ENCODE peak calls at places on chromosome 7, in seven cellular contexts. P is endodermal cell; O is HFF-Myc; K is naive thymus-derived CD4-positive, alpha-beta T cell; N is psoas muscle; R is uterus; Z is CD8-positive, alpha-beta memory T cell. B is an unnamed sample.
A peak's percentile ranks its signal among the peaks of the same experiment; 100 is the strongest.

GRCh38 chr7:69091476-69091875 is 506.8 kb upstream of the AUTS2 start:
- DNase-seq in K (no peak), N (no peak), P (no peak), R (no peak), O (no peak), Z (no peak), B (no peak)

GRCh38 chr7:98464558-98464940 is 63.7 kb upstream of the BAIAP2L1 start:
- DNase-seq in Z (no peak), O (no peak), K (no peak), N (no peak), P (no peak), R (no peak), B (no peak)

GRCh38 chr7:22481726-22482125 is 18.3 kb downstream of the STEAP1B start:
- DNase-seq in R (no peak), O (peak; percentile 25), N (no peak), Z (no peak), P (no peak), K (no peak), B (no peak)

GRCh38 chr7:155007947-155008346 is 5.0 kb upstream of the PAXIP1 start:
- DNase-seq in K (peak; percentile 30), P (peak; percentile 81), O (no peak), N (no peak), Z (no peak), R (no peak), B (no peak)

GRCh38 chr7:98423043-98423442 is 22.2 kb upstream of the BAIAP2L1 start:
- DNase-seq in K (no peak), P (no peak), O (no peak), R (no peak), Z (no peak), N (no peak), B (peak; percentile 10)

GRCh38 chr7:98571986-98572385 is 45.1 kb upstream of the NPTX2 start:
- DNase-seq in Z (no peak), P (no peak), O (no peak), N (no peak), R (no peak), K (no peak), B (no peak)

GRCh38 chr7:148622887-148623585 is 32.5 kb downstream of the C7orf33 start:
- DNase-seq in Z (no peak), K (no peak), P (no peak), N (no peak), O (no peak), R (no peak), B (no peak)

GRCh38 chr7:41567350-41568114 is 135.4 kb downstream of the INHBA start:
- DNase-seq in K (no peak), P (no peak), Z (no peak), N (no peak), O (no peak), R (no peak), B (peak; percentile 30)

GRCh38 chr7:125098377-125098970 is 168.8 kb upstream of the POT1 start:
- DNase-seq in P (no peak), N (no peak), O (no peak), Z (no peak), K (no peak), R (no peak), B (no peak)

GRCh38 chr7:108479751-108480150 is 23.5 kb upstream of the NRCAM start:
- DNase-seq in P (no peak), O (no peak), K (no peak), Z (no peak), N (no peak), R (no peak), B (no peak)

GRCh38 chr7:156527458-156527890 is 113.1 kb upstream of the RNF32 start:
- DNase-seq in O (no peak), K (no peak), R (no peak), N (no peak), Z (no peak), P (no peak), B (no peak)

GRCh38 chr7:127081539-127081938 is 171.2 kb downstream of the GRM8 start:
- DNase-seq in P (no peak), Z (no peak), R (no peak), N (no peak), K (no peak), O (no peak), B (no peak)

GRCh38 chr7:1950623-1951523 is 280.8 kb downstream of the ELFN1 start:
- DNase-seq in Z (no peak), P (no peak), O (no peak), R (no peak), N (peak; percentile 59), K (no peak), B (no peak)

GRCh38 chr7:103065666-103066065 is 8.9 kb downstream of the FBXL13 start:
- DNase-seq in R (no peak), K (peak; percentile 11), Z (peak; percentile 9), N (peak; percentile 30), O (peak; percentile 14), P (peak; percentile 74), B (peak; percentile 28)

GRCh38 chr7:43201912-43202311 is 89.5 kb downstream of the HECW1 start:
- DNase-seq in Z (no peak), P (peak; percentile 3), R (no peak), O (no peak), N (no peak), K (no peak), B (no peak)

GRCh38 chr7:38465946-38466345 is 165.2 kb downstream of the AMPH start:
- DNase-seq in R (no peak), O (no peak), P (no peak), Z (no peak), K (no peak), N (no peak), B (no peak)

GRCh38 chr7:140263277-140263676 is 86.5 kb upstream of the KDM7A start:
- DNase-seq in O (no peak), Z (no peak), K (peak; percentile 73), R (no peak), N (no peak), P (no peak), B (no peak)

GRCh38 chr7:849145-849544 is 16.9 kb downstream of the SUN1 start:
- DNase-seq in R (no peak), Z (no peak), K (no peak), P (no peak), N (no peak), O (no peak), B (no peak)

GRCh38 chr7:15057272-15057671 is 154.7 kb upstream of the DGKB start:
- DNase-seq in R (no peak), O (no peak), N (no peak), K (no peak), P (no peak), Z (no peak), B (no peak)

DNA sequence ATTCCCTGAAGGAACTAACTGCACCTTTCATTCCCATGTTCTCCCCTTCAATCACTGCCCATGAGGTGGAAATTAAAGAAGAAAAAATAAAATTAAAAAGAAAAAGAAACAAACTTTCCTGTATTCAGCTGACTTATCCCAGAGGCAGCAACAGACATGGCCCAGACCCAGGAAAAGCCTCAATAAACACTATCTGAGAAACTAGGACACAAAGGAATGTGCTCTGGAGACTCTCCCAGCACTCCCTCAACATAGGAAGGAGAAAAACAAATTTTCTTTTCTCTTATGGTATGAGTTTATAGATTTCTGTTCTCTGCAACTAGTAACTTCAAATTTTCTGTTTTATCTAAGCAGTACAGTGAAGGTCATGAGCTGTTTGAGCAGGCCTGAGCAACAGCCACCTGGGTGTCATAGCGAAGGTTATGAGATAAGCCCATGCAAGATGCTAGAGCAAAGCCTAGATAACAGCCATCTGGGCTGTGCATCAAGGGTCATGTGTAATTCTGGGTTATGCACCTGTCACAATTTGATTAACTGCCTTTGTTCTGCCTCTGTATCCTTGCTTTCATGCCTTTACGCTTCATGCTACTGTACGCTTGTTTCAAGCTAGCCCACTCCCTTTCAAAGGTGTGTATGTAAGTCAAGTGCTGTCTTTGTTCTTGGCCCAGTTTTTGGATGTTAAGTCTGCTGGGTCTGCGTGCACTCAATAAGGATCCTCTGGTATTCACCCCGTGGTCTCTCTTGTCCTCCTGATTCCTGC is 11.0 kb upstream of the OR6B1 start:
- DNase-seq in Z (no peak), P (no peak), O (no peak), R (no peak), N (no peak), K (no peak), B (no peak)
- H3K4me3 ChIP-seq in Z (no peak overlapping the region), P (no peak overlapping the region), O (no peak overlapping the region), R (no peak overlapping the region), N (no peak overlapping the region), K (no peak overlapping the region), B (no peak overlapping the region)

DNA sequence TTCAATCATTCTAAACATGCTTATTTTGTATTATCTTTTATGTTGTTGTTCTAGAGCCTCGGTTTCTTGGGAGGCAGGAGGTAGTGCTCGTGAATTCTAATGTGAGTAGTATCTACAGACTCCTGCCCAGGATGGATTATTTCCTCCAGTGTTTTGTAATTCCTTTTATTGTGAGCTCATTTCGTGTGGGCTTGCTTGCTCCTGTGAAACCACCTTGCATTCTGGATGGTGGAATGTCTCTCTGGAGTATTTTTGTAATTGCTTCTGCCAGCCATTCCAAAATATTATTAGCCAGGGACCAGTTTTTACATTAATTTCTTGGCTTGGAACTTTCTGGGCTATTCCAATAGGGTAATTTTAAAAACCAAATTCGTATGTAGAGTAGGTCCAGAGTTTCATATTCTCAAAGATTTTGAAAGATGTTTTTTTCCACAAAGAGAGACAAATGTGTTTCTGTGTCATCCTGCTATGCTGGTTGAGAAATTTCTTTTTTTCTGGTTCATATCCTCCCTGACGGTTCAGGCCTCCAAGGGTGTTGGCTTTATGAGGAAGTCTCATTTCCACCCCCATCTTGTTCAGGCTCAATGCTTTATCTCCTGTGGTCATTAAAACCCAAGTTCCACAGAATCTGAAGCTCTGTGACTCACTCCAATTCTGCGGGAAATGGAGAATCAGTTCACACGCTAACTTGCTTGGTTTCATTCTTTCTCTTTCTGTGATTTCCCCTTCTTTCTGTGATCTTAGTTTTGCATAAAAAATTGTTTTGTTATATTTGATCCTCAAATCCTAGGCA is 41.7 kb upstream of the CALD1 start:
- DNase-seq in N (no peak), K (no peak), Z (no peak), R (peak; percentile 71), P (peak; percentile 16), O (no peak), B (peak; percentile 94)
- H3K4me3 ChIP-seq in N (no peak overlapping the region), K (no peak overlapping the region), Z (no peak overlapping the region), R (peak overlapping the region; percentile 15), P (no peak overlapping the region), O (no peak overlapping the region), B (peak overlapping the region; percentile 17)

GRCh38 chr7:111090834-111091233 is at the start of gene LRRN3:
- DNase-seq in N (peak; percentile 19), K (peak; percentile 40), R (no peak), O (no peak), P (peak; percentile 58), Z (no peak), B (no peak)

GRCh38 chr7:111091623-111092370 is 870 bp downstream of the LRRN3 start:
- DNase-seq in Z (no peak), K (no peak), N (no peak), O (no peak), P (no peak), R (no peak), B (no peak)

GRCh38 chr7:111089822-111090426 is 1.0 kb upstream of the LRRN3 start:
- DNase-seq in P (no peak), R (no peak), Z (no peak), O (no peak), N (no peak), K (peak; percentile 46), B (peak; percentile 42)

GRCh38 chr7:111094387-111094786 is 3.5 kb downstream of the LRRN3 start:
- DNase-seq in R (no peak), Z (no peak), O (no peak), P (no peak), K (no peak), N (no peak), B (no peak)

GRCh38 chr7:111092406-111093160 is 1.7 kb downstream of the LRRN3 start:
- DNase-seq in N (no peak), O (no peak), R (no peak), Z (no peak), P (no peak), K (no peak), B (no peak)
- H3K4me3 ChIP-seq in N (no peak overlapping the region), O (no peak overlapping the region), R (no peak overlapping the region), Z (peak overlapping the region; percentile 16), P (peak overlapping the region; percentile 14), K (peak overlapping the region; percentile 58), B (no peak overlapping the region)

GRCh38 chr7:142025896-142026295 is 30.2 kb downstream of the MGAM start:
- DNase-seq in O (no peak), P (no peak), R (no peak), K (no peak), N (no peak), Z (no peak), B (no peak)
- H3K4me3 ChIP-seq in O (no peak overlapping the region), P (no peak overlapping the region), R (no peak overlapping the region), K (no peak overlapping the region), N (no peak overlapping the region), Z (no peak overlapping the region), B (no peak overlapping the region)